ENCODE peak calls at places on chromosome 3, in eight cellular contexts. One of them, this sample, is unnamed. For H3K4me1, the result is how much of the 10 kb centered on the place peaks cover.

GRCh38 chr3:52810923-52811322 is 16.3 kb downstream of the ITIH3 start:
- DNase-seq in OCI-LY7: no peak
- DNase-seq in ovary: no peak
- DNase-seq in heart right ventricle: no peak
- DNase-seq in BE2C: no peak
- DNase-seq in transverse colon: no peak
- DNase-seq in kidney: no peak
- DNase-seq in GM23338: no peak
- DNase-seq in this sample: no peak

GRCh38 chr3:49802719-49803463 is at the start of gene INKA1:
- DNase-seq in heart right ventricle: peak
- DNase-seq in kidney: peak
- DNase-seq in transverse colon: peak
- DNase-seq in GM23338: peak
- DNase-seq in OCI-LY7: peak
- DNase-seq in BE2C: peak
- DNase-seq in ovary: peak
- DNase-seq in this sample: peak

GRCh38 chr3:54271118-54271517 is 148.8 kb downstream of the CACNA2D3 start:
- DNase-seq in BE2C: no peak
- DNase-seq in heart right ventricle: no peak
- DNase-seq in GM23338: no peak
- DNase-seq in OCI-LY7: no peak
- DNase-seq in transverse colon: no peak
- DNase-seq in kidney: no peak
- DNase-seq in ovary: no peak
- DNase-seq in this sample: no peak

GRCh38 chr3:100333970-100334339 is 602 bp upstream of the NIT2 start:
- DNase-seq in ovary: no peak
- DNase-seq in GM23338: no peak
- DNase-seq in kidney: no peak
- DNase-seq in OCI-LY7: no peak
- DNase-seq in BE2C: no peak
- DNase-seq in heart right ventricle: no peak
- DNase-seq in transverse colon: no peak
- DNase-seq in this sample: no peak

GRCh38 chr3:189292667-189293478 is 121.1 kb downstream of the TPRG1 start:
- DNase-seq in kidney: no peak
- DNase-seq in BE2C: no peak
- DNase-seq in GM23338: no peak
- DNase-seq in ovary: no peak
- DNase-seq in heart right ventricle: no peak
- DNase-seq in transverse colon: peak
- DNase-seq in OCI-LY7: no peak
- DNase-seq in this sample: no peak

GRCh38 chr3:5198986-5199731 is 11.7 kb downstream of the EDEM1 start:
- DNase-seq in transverse colon: no peak
- DNase-seq in OCI-LY7: no peak
- DNase-seq in kidney: no peak
- DNase-seq in ovary: no peak
- DNase-seq in BE2C: no peak
- DNase-seq in GM23338: no peak
- DNase-seq in heart right ventricle: no peak
- DNase-seq in this sample: no peak

GRCh38 chr3:164479406-164479805 is 598.9 kb downstream of the SI start:
- DNase-seq in transverse colon: no peak
- DNase-seq in ovary: no peak
- DNase-seq in BE2C: no peak
- DNase-seq in GM23338: no peak
- DNase-seq in kidney: no peak
- DNase-seq in OCI-LY7: no peak
- DNase-seq in heart right ventricle: no peak
- DNase-seq in this sample: no peak

GRCh38 chr3:21484323-21485154 is 266.5 kb downstream of the ZNF385D start:
- DNase-seq in GM23338: peak
- DNase-seq in transverse colon: peak
- DNase-seq in ovary: peak
- DNase-seq in heart right ventricle: peak
- DNase-seq in OCI-LY7: peak
- DNase-seq in BE2C: peak
- DNase-seq in kidney: no peak
- DNase-seq in this sample: no peak

GRCh38 chr3:104198136-104198535 is 1168.6 kb upstream of the ALCAM start:
- DNase-seq in kidney: no peak
- DNase-seq in BE2C: no peak
- DNase-seq in ovary: no peak
- DNase-seq in heart right ventricle: no peak
- DNase-seq in GM23338: no peak
- DNase-seq in OCI-LY7: no peak
- DNase-seq in transverse colon: no peak
- DNase-seq in this sample: no peak

GRCh38 chr3:195257454-195258448 is 13.2 kb downstream of the XXYLT1 start:
- DNase-seq in GM23338: no peak
- DNase-seq in OCI-LY7: peak
- DNase-seq in transverse colon: no peak
- DNase-seq in kidney: no peak
- DNase-seq in BE2C: no peak
- DNase-seq in ovary: no peak
- DNase-seq in heart right ventricle: no peak
- DNase-seq in this sample: no peak

GRCh38 chr3:4416961-4417360 is 50.1 kb downstream of the SUMF1 start:
- DNase-seq in OCI-LY7: no peak
- DNase-seq in kidney: no peak
- DNase-seq in transverse colon: no peak
- DNase-seq in ovary: no peak
- DNase-seq in BE2C: peak
- DNase-seq in GM23338: no peak
- DNase-seq in heart right ventricle: no peak
- DNase-seq in this sample: no peak

GRCh38 chr3:48236531-48236930 is 4.4 kb upstream of the ZNF589 start:
- DNase-seq in OCI-LY7: no peak
- DNase-seq in transverse colon: no peak
- DNase-seq in BE2C: no peak
- DNase-seq in kidney: no peak
- DNase-seq in GM23338: no peak
- DNase-seq in ovary: peak
- DNase-seq in heart right ventricle: no peak
- DNase-seq in this sample: no peak

GRCh38 chr3:48232232-48232631 is 8.7 kb upstream of the ZNF589 start:
- DNase-seq in OCI-LY7: no peak
- DNase-seq in kidney: peak
- DNase-seq in BE2C: no peak
- DNase-seq in GM23338: no peak
- DNase-seq in heart right ventricle: no peak
- DNase-seq in ovary: no peak
- DNase-seq in transverse colon: no peak
- DNase-seq in this sample: no peak

GRCh38 chr3:48226959-48227358 is 3.7 kb downstream of the CAMP start:
- DNase-seq in ovary: no peak
- DNase-seq in GM23338: no peak
- DNase-seq in OCI-LY7: peak
- DNase-seq in kidney: no peak
- DNase-seq in transverse colon: no peak
- DNase-seq in BE2C: no peak
- DNase-seq in heart right ventricle: no peak
- DNase-seq in this sample: no peak

GRCh38 chr3:48233542-48233941 is 7.4 kb upstream of the ZNF589 start:
- DNase-seq in kidney: no peak
- DNase-seq in OCI-LY7: no peak
- DNase-seq in BE2C: no peak
- DNase-seq in GM23338: no peak
- DNase-seq in transverse colon: no peak
- DNase-seq in heart right ventricle: no peak
- DNase-seq in ovary: peak
- DNase-seq in this sample: no peak

DNA sequence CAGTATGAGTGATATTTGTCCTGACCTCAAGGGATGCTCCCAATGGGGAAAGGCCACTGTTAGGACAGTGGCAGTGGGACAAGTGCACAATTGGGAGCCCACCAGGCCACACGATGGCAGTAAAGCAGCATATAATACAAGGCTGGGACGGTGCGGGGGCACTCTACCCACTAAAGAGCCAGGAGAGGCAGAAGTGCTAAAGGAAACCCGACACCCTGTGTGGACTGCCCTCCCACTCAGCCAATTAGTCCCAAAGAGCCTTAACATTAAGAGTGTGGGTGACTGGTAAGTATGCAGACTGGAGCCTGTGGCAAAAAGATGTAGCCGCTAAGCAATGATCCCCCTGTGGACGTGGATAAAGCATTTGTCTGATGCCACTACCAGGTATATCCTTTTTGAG is 8.2 kb upstream of the ZNF589 start:
- DNase-seq in GM23338: peak
- DNase-seq in heart right ventricle: peak
- DNase-seq in BE2C: peak
- DNase-seq in kidney: peak
- DNase-seq in transverse colon: peak
- DNase-seq in OCI-LY7: peak
- DNase-seq in ovary: peak
- DNase-seq in this sample: peak
- TF ChIP-seq CTCF in GM23338: peak
- TF ChIP-seq CTCF in heart right ventricle: peak
- TF ChIP-seq CTCF in BE2C: peak
- TF ChIP-seq CTCF in kidney: peak
- TF ChIP-seq CTCF in transverse colon: peak
- TF ChIP-seq CTCF in OCI-LY7: peak
- TF ChIP-seq CTCF in ovary: peak
- TF ChIP-seq CTCF in this sample: peak

GRCh38 chr3:71203727-71204488 is 379.6 kb downstream of the FOXP1 start:
- DNase-seq in BE2C: no peak
- DNase-seq in OCI-LY7: no peak
- DNase-seq in transverse colon: no peak
- DNase-seq in heart right ventricle: no peak
- DNase-seq in GM23338: no peak
- DNase-seq in kidney: no peak
- DNase-seq in ovary: no peak
- DNase-seq in this sample: no peak

GRCh38 chr3:71206821-71207220 is 376.7 kb downstream of the FOXP1 start:
- DNase-seq in kidney: no peak
- DNase-seq in transverse colon: no peak
- DNase-seq in ovary: no peak
- DNase-seq in OCI-LY7: no peak
- DNase-seq in BE2C: no peak
- DNase-seq in heart right ventricle: no peak
- DNase-seq in GM23338: no peak
- DNase-seq in this sample: no peak

GRCh38 chr3:71207632-71208031 is 375.9 kb downstream of the FOXP1 start:
- DNase-seq in ovary: no peak
- DNase-seq in transverse colon: no peak
- DNase-seq in heart right ventricle: no peak
- DNase-seq in OCI-LY7: no peak
- DNase-seq in BE2C: no peak
- DNase-seq in kidney: no peak
- DNase-seq in GM23338: no peak
- DNase-seq in this sample: no peak

GRCh38 chr3:71208273-71209095 is 375.0 kb downstream of the FOXP1 start:
- DNase-seq in BE2C: no peak
- DNase-seq in heart right ventricle: no peak
- DNase-seq in GM23338: no peak
- DNase-seq in ovary: no peak
- DNase-seq in transverse colon: peak
- DNase-seq in OCI-LY7: no peak
- DNase-seq in kidney: no peak
- DNase-seq in this sample: no peak

DNA sequence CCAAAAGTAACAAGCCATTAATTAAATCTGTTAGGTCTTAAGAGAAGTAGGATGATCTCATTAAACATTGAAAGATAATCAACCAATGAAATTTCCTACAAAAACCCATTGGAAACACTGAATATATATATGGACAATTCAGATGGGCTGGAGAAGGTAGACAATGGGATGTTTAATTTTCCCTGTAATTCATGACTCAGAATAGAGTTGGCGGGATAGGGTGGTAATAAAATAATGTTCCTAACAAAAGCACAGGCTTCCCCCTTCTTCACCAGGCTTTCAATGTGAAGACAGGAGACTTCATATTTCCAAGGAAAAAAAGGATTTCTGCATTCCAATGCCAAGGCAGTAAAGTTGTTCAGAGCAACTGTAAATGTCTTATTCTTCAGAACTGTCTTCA is 377.2 kb downstream of the FOXP1 start:
- DNase-seq in ovary: no peak
- DNase-seq in GM23338: no peak
- DNase-seq in heart right ventricle: no peak
- DNase-seq in transverse colon: no peak
- DNase-seq in OCI-LY7: no peak
- DNase-seq in BE2C: no peak
- DNase-seq in kidney: no peak
- DNase-seq in this sample: no peak
- H3K4me1 ChIP-seq in ovary: under half
- H3K4me1 ChIP-seq in GM23338: under half
- H3K4me1 ChIP-seq in heart right ventricle: under half
- H3K4me1 ChIP-seq in transverse colon: half or more
- H3K4me1 ChIP-seq in OCI-LY7: under half
- H3K4me1 ChIP-seq in BE2C: under half
- H3K4me1 ChIP-seq in kidney: under half
- H3K4me1 ChIP-seq in this sample: under half

GRCh38 chr3:187739561-187740445 is 5.5 kb downstream of the BCL6 start:
- DNase-seq in heart right ventricle: peak
- DNase-seq in ovary: peak
- DNase-seq in OCI-LY7: peak
- DNase-seq in kidney: peak
- DNase-seq in transverse colon: peak
- DNase-seq in BE2C: peak
- DNase-seq in GM23338: peak
- DNase-seq in this sample: peak
- TF ChIP-seq CTCF in heart right ventricle: peak
- TF ChIP-seq CTCF in ovary: peak
- TF ChIP-seq CTCF in OCI-LY7: peak
- TF ChIP-seq CTCF in kidney: peak
- TF ChIP-seq CTCF in transverse colon: peak
- TF ChIP-seq CTCF in BE2C: peak
- TF ChIP-seq CTCF in GM23338: peak
- TF ChIP-seq CTCF in this sample: peak

GRCh38 chr3:136910697-136911096 is 47.1 kb upstream of the IL20RB start:
- DNase-seq in kidney: no peak
- DNase-seq in BE2C: no peak
- DNase-seq in ovary: no peak
- DNase-seq in transverse colon: no peak
- DNase-seq in OCI-LY7: no peak
- DNase-seq in GM23338: no peak
- DNase-seq in heart right ventricle: no peak
- DNase-seq in this sample: no peak

GRCh38 chr3:136913168-136913567 is 44.6 kb upstream of the IL20RB start:
- DNase-seq in ovary: no peak
- DNase-seq in BE2C: no peak
- DNase-seq in OCI-LY7: no peak
- DNase-seq in heart right ventricle: no peak
- DNase-seq in transverse colon: no peak
- DNase-seq in kidney: no peak
- DNase-seq in GM23338: no peak
- DNase-seq in this sample: no peak

GRCh38 chr3:136906725-136907124 is 44.7 kb downstream of the NCK1 start:
- DNase-seq in heart right ventricle: no peak
- DNase-seq in BE2C: no peak
- DNase-seq in ovary: no peak
- DNase-seq in GM23338: no peak
- DNase-seq in OCI-LY7: no peak
- DNase-seq in transverse colon: no peak
- DNase-seq in kidney: no peak
- DNase-seq in this sample: no peak

GRCh38 chr3:136905549-136905948 is 43.5 kb downstream of the NCK1 start:
- DNase-seq in transverse colon: no peak
- DNase-seq in heart right ventricle: no peak
- DNase-seq in BE2C: no peak
- DNase-seq in GM23338: no peak
- DNase-seq in ovary: no peak
- DNase-seq in OCI-LY7: no peak
- DNase-seq in kidney: no peak
- DNase-seq in this sample: no peak

GRCh38 chr3:136909187-136909586 is 47.2 kb downstream of the NCK1 start:
- DNase-seq in OCI-LY7: no peak
- DNase-seq in ovary: no peak
- DNase-seq in BE2C: no peak
- DNase-seq in transverse colon: no peak
- DNase-seq in heart right ventricle: no peak
- DNase-seq in kidney: no peak
- DNase-seq in GM23338: no peak
- DNase-seq in this sample: no peak
- H3K4me1 ChIP-seq in OCI-LY7: under half
- H3K4me1 ChIP-seq in ovary: under half
- H3K4me1 ChIP-seq in BE2C: under half
- H3K4me1 ChIP-seq in transverse colon: under half
- H3K4me1 ChIP-seq in heart right ventricle: under half
- H3K4me1 ChIP-seq in kidney: under half
- H3K4me1 ChIP-seq in GM23338: under half
- H3K4me1 ChIP-seq in this sample: under half